ENCODE peak calls at places on chromosomes 7 and 10, in six cellular contexts. A, W, F, V, S and G are unnamed samples.

GRCh38 chr7:37109853-37110252 is 338.8 kb downstream of the ELMO1 start:
- DNase-seq in W (no peak), F (no peak), S (no peak), A (peak; percentile 35), V (no peak), G (no peak)

GRCh38 chr10:89613582-89613981 is 31.5 kb downstream of the PANK1 start:
- DNase-seq in A (peak; percentile 17), W (no peak), F (no peak), V (no peak), S (no peak), G (no peak)

GRCh38 chr10:122492955-122493597 is 31.7 kb downstream of the HTRA1 start:
- DNase-seq in W (no peak), V (peak; percentile 60), S (no peak), F (no peak), A (peak; percentile 56), G (no peak)

GRCh38 chr7:144474363-144474762 is 70.9 kb upstream of the NOBOX start:
- DNase-seq in W (no peak), F (no peak), V (no peak), A (no peak), S (no peak), G (no peak)

GRCh38 chr7:132393789-132394261 is 182.4 kb downstream of the PLXNA4 start:
- DNase-seq in W (no peak), F (no peak), S (no peak), A (peak; percentile 90), V (peak; percentile 65), G (no peak)

GRCh38 chr7:77180990-77181595 is 18.5 kb downstream of the FGL2 start:
- DNase-seq in F (no peak), V (no peak), W (no peak), S (no peak), A (no peak), G (no peak)

GRCh38 chr10:133461841-133462240 is 8.1 kb downstream of the SCART1 start:
- DNase-seq in A (no peak), W (no peak), F (no peak), V (no peak), S (no peak), G (no peak)

GRCh38 chr7:141003172-141004080 is 11.3 kb downstream of the MRPS33 start:
- DNase-seq in S (no peak), F (no peak), V (no peak), A (no peak), W (no peak), G (no peak)

GRCh38 chr7:151415375-151416112 is 5.7 kb upstream of the WDR86 start:
- DNase-seq in S (no peak), W (no peak), V (no peak), F (no peak), A (peak; percentile 91), G (no peak)

GRCh38 chr10:24114561-24114960 is 94.4 kb upstream of the KIAA1217 start:
- DNase-seq in S (no peak), V (no peak), A (peak; percentile 1), W (no peak), F (no peak), G (no peak)

GRCh38 chr10:48926255-48926654 is 13.4 kb downstream of the LRRC18 start:
- DNase-seq in W (no peak), S (no peak), F (no peak), A (no peak), V (no peak), G (no peak)

GRCh38 chr10:114623661-114624294 is 34.3 kb downstream of the ABLIM1 start:
- DNase-seq in A (peak; percentile 70), V (no peak), W (peak; percentile 65), F (no peak), S (no peak), G (no peak)

DNA sequence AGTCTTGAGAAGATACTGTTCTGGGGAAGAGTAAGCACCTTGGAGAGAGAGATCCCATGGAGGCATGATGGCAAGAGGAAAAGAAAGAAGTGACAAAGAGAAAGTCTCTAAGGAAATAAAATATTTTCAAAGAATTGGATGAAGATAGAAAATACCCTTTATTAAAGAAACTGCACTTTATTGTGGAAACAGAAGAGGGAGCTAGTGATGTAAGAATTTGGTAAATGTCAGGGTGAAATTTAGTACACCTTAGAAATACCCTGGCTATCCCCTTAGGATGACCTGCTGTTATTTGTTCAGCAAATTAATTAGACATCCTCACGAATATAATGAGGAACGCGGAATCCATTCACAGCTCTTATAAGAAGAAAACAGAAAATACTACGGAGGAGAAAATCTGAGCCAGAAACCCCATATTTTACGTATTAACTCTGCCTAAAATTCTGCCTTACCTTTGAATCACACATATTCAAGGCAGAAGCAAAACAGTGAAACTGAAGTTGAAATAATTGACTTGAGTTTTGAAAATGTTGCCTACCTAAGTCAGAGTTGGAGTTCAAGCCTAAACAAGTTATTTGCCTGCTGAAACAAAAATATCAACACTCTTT is 90.7 kb downstream of the TFPI2 start:
- DNase-seq in W (no peak), F (no peak), A (peak; percentile 55), V (no peak), S (no peak), G (no peak)
- TF ChIP-seq CTCF in W (peak; percentile 61), F (no peak), A (peak; percentile 63), V (peak; percentile 4), S (peak; percentile 90), G (peak; percentile 8)

GRCh38 chr10:126302195-126302594 is 86.1 kb downstream of the ADAM12 start:
- DNase-seq in S (no peak), V (no peak), W (no peak), F (no peak), A (no peak), G (no peak)

DNA sequence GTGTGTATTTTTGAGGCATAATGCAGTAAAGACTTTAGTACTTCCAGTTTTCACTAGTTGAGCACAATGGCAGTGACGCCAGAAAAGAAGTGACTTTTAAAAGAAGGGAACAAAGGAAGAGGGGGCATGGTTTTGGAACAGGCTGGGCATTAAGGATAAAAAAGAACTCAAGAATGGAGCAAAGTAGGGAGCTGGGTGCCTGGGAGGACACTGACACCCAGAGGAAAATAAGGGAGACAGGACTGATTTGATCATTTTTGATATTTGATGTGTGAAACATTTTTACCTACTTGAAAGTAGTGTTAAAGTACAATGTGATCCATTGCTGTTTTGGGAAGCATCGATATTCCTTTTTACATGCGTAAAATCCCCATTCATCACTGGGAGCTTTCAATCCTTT is 85.4 kb downstream of the ADAM12 start:
- DNase-seq in A (peak; percentile 28), W (no peak), F (no peak), V (no peak), S (no peak), G (no peak)
- TF ChIP-seq CTCF in A (peak; percentile 26), W (peak; percentile 42), F (no peak), V (peak; percentile 26), S (peak; percentile 72), G (no peak)

DNA sequence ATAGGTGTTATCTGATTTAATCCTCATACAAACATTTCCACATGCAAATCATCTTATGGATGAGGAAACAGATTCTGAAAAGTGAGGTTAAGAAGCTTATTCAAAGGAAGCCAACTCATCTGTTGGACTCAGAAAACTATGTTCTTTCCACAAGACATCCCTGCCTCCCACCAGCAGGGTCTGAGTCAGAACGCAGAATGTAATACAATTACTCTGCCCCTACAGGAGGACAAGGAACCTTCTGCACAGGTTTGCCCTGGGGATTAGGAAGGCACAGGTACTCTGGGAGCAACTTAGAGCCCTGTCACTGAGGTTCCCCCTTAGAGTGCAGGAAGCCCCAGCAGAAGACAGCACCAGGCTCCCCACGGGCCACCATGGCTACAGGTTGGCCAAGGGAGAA is 255.7 kb downstream of the TNS3 start:
- DNase-seq in F (no peak), S (no peak), A (peak; percentile 77), V (no peak), W (peak; percentile 53), G (no peak)
- TF ChIP-seq CTCF in F (peak; percentile 15), S (peak; percentile 62), A (peak; percentile 40), V (peak; percentile 29), W (peak; percentile 67), G (no peak)

DNA sequence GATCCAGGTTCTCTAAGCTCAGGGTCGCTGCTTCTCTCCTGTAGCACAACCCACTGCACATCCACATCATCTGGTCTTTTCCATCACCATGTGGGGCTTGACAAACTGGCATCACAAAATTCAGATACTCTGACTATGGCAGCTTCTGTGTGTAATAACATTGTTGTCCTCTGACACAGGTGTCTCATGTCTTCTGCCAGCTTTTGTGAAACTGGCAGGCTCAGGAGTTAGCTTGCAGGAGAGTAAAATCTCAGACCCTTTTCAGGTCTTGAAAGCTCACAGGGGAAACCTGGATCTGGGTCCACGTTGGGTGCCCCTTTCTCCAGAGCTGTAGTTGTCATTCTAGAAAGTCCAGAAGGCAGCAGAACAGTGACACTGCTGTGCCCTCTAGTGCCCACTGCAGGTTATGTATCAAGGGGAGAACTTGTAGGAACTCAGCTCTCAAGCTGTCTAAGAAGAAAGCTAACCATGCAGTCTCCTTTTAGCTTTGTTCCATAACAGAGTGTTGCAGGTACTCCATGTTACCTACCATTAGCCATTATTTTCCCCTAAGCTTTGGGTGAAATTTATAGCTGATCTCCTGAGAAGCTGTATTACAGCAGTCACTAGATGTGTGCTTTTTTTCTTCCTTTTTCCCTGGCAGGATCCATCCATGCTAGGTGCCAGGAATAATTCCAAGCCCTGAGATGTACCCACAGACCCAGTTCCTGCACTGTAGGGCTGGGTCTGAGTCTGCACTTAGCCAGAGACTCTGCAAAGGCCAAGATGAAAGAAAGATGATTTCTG is 102.7 kb downstream of the ZNF248 start:
- DNase-seq in V (no peak), F (no peak), W (no peak), S (no peak), A (no peak), G (no peak)
- TF ChIP-seq CTCF in V (no peak), F (no peak), W (no peak), S (peak; percentile 37), A (no peak), G (peak; percentile 70)

GRCh38 chr7:48144291-48144768 is 26.9 kb upstream of the ABCA13 start:
- DNase-seq in F (no peak), V (no peak), A (no peak), W (no peak), S (no peak), G (no peak)

GRCh38 chr7:48141551-48141950 is 29.7 kb upstream of the ABCA13 start:
- DNase-seq in F (no peak), A (no peak), V (no peak), W (no peak), S (no peak), G (no peak)

GRCh38 chr7:48140001-48140681 is 31.1 kb upstream of the ABCA13 start:
- DNase-seq in W (no peak), F (no peak), A (peak; percentile 33), V (no peak), S (no peak), G (peak; percentile 68)

GRCh38 chr7:48139461-48139860 is 31.8 kb upstream of the ABCA13 start:
- DNase-seq in V (no peak), S (no peak), W (no peak), A (peak; percentile 33), F (no peak), G (no peak)
- TF ChIP-seq CTCF in V (no peak), S (peak; percentile 79), W (peak; percentile 57), A (peak; percentile 37), F (no peak), G (peak; percentile 51)